ENCODE peak calls at places on chromosomes 4 and X, in four cellular contexts. D is HCT116, Y is suprapubic skin, E is stomach. V is an unnamed sample.
A peak's percentile ranks its signal among the peaks of the same experiment; 100 is the strongest.

GRCh38 chr4:22485751-22486150 is 30.1 kb downstream of the ADGRA3 start:
- DNase-seq in D (no peak), Y (no peak), E (no peak), V (peak; percentile 60)

GRCh38 chrX:150569155-150569477 is 695 bp downstream of the MTM1 start:
- DNase-seq in D (no peak), Y (no peak), E (peak; percentile 34), V (no peak)

GRCh38 chr4:166941629-166942028 is 292.7 kb downstream of the SPOCK3 start:
- DNase-seq in D (peak; percentile 1), Y (no peak), E (no peak), V (no peak)

GRCh38 chrX:19156223-19156622 is 34.0 kb upstream of the ADGRG2 start:
- DNase-seq in D (no peak), Y (no peak), E (no peak), V (no peak)

GRCh38 chr4:8939887-8940742 is 68.5 kb upstream of the HMX1 start:
- DNase-seq in D (no peak), Y (no peak), E (no peak), V (peak; percentile 86)

GRCh38 chr4:13599159-13599558 is 28.4 kb downstream of the BOD1L1 start:
- DNase-seq in D (no peak), Y (no peak), E (no peak), V (no peak)

GRCh38 chrX:16188687-16189086 is 21.4 kb downstream of the MAGEB17 start:
- DNase-seq in D (no peak), Y (no peak), E (no peak), V (no peak)

GRCh38 chr4:62709618-62710252 is 1509.6 kb downstream of the ADGRL3 start:
- DNase-seq in D (no peak), Y (no peak), E (no peak), V (no peak)

GRCh38 chrX:132728296-132728695 is 230.1 kb downstream of the HS6ST2 start:
- DNase-seq in D (no peak), Y (no peak), E (no peak), V (no peak)

GRCh38 chr4:138953962-138954371 is 61.6 kb upstream of the NOCT start:
- DNase-seq in D (no peak), Y (peak; percentile 68), E (no peak), V (no peak)

GRCh38 chrX:16144420-16144819 is 21.1 kb downstream of the GRPR start:
- DNase-seq in D (no peak), Y (no peak), E (no peak), V (no peak)

GRCh38 chrX:81316163-81316562 is 114.3 kb downstream of the SH3BGRL start:
- DNase-seq in D (no peak), Y (no peak), E (no peak), V (no peak)

GRCh38 chr4:80173387-80173786 is 23.9 kb upstream of the PRDM8 start:
- DNase-seq in D (no peak), Y (no peak), E (no peak), V (no peak)

GRCh38 chr4:159855731-159856130 is 752.9 kb downstream of the RAPGEF2 start:
- DNase-seq in D (no peak), Y (no peak), E (no peak), V (no peak)

GRCh38 chrX:18574591-18574990 is 97.3 kb downstream of the RS1 start:
- DNase-seq in D (no peak), Y (no peak), E (no peak), V (no peak)

GRCh38 chr4:108830509-108831244 is 67.8 kb upstream of the ETNPPL start:
- DNase-seq in D (no peak), Y (no peak), E (peak; percentile 61), V (no peak)

GRCh38 chr4:133839326-133839725 is 362.3 kb downstream of the PABPC4L start:
- DNase-seq in D (no peak), Y (no peak), E (no peak), V (no peak)

GRCh38 chr4:130214268-130214667 is 1118.3 kb downstream of the C4orf33 start:
- DNase-seq in D (no peak), Y (no peak), E (no peak), V (no peak)

GRCh38 chrX:39261446-39262147 is 460.3 kb downstream of the MID1IP1 start:
- DNase-seq in D (peak; percentile 8), Y (no peak), E (no peak), V (no peak)

GRCh38 chrX:123923211-123923610 is 38.3 kb upstream of the STAG2 start:
- DNase-seq in D (no peak), Y (no peak), E (no peak), V (no peak)

GRCh38 chrX:36721990-36722389 is 286.2 kb upstream of the FAM47C start:
- DNase-seq in D (no peak), Y (no peak), E (no peak), V (no peak)

GRCh38 chr4:168794092-168794707 is 215.9 kb downstream of the CBR4 start:
- DNase-seq in D (no peak), Y (no peak), E (no peak), V (no peak)

GRCh38 chr4:26062221-26062620 is 148.2 kb downstream of the SMIM20 start:
- DNase-seq in D (no peak), Y (no peak), E (no peak), V (no peak)

GRCh38 chrX:13167444-13168207 is 123.2 kb upstream of the FAM9C start:
- DNase-seq in D (no peak), Y (no peak), E (no peak), V (no peak)

GRCh38 chrX:111102636-111103035 is 6.6 kb downstream of the PAK3 start:
- DNase-seq in D (no peak), Y (no peak), E (no peak), V (no peak)

GRCh38 chr4:14117575-14118228 is 490.2 kb upstream of the BOD1L1 start:
- DNase-seq in D (no peak), Y (no peak), E (no peak), V (no peak)

GRCh38 chr4:74161676-74162450 is 3.9 kb downstream of the MTHFD2L start:
- DNase-seq in D (no peak), Y (no peak), E (no peak), V (no peak)

GRCh38 chrX:50579955-50580354 is 109.3 kb upstream of the DGKK start:
- DNase-seq in D (peak; percentile 59), Y (no peak), E (peak; percentile 34), V (no peak)

GRCh38 chrX:16882188-16882587 is 12.0 kb upstream of the RBBP7 start:
- DNase-seq in D (no peak), Y (no peak), E (peak; percentile 51), V (no peak)

GRCh38 chrX:9282325-9282724 is 182.5 kb upstream of the TBL1X start:
- DNase-seq in D (no peak), Y (no peak), E (no peak), V (no peak)

GRCh38 chr4:24805036-24805435 is 9.7 kb downstream of the SOD3 start:
- DNase-seq in D (no peak), Y (no peak), E (peak; percentile 53), V (peak; percentile 84)

GRCh38 chr4:161952382-161952781 is 211.4 kb downstream of the FSTL5 start:
- DNase-seq in D (no peak), Y (no peak), E (no peak), V (no peak)

GRCh38 chr4:87220094-87220831 is at the start of gene KLHL8:
- DNase-seq in D (peak; percentile 49), Y (peak; percentile 88), E (peak; percentile 86), V (peak; percentile 94)

GRCh38 chr4:173177232-173177631 is 8.6 kb downstream of the GALNT7 start:
- DNase-seq in D (no peak), Y (no peak), E (no peak), V (no peak)

GRCh38 chr4:173171987-173172386 is 3.4 kb downstream of the GALNT7 start:
- DNase-seq in D (no peak), Y (no peak), E (no peak), V (no peak)

GRCh38 chr4:173178144-173178543 is 9.5 kb downstream of the GALNT7 start:
- DNase-seq in D (no peak), Y (no peak), E (no peak), V (no peak)

GRCh38 chr4:173174184-173175156 is 5.9 kb downstream of the GALNT7 start:
- DNase-seq in D (no peak), Y (no peak), E (no peak), V (no peak)

DNA sequence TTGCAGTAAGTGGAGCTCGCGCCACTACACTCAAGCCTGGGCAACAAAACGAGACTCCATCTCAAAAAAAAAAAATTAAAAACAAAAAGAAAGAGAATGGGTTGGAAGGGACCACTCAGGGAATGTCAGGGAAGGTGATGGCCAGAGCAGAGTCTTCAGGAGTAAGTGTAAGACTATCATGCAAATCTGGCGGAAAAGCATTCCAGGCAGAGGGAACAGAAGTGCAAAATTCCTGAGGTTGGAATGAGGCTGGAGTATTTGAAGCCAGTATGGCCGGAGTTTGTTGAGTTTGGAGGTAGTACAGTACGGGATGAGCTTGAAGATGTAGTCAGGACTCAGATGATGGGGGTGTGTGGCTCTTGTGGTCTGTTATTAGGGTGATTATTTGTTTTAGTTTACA is 7.4 kb downstream of the GALNT7 start:
- DNase-seq in D (no peak), Y (no peak), E (no peak), V (no peak)
- H3K27ac ChIP-seq in D (no peak overlapping the region), Y (no peak overlapping the region), E (no peak overlapping the region), V (no peak overlapping the region)

GRCh38 chr4:158211288-158211687 is 1.0 kb downstream of the TMEM144 start:
- DNase-seq in D (no peak), Y (no peak), E (peak; percentile 28), V (no peak)
- H3K27ac ChIP-seq in D (peak overlapping the region; percentile 55), Y (no peak overlapping the region), E (peak overlapping the region; percentile 89), V (no peak overlapping the region)

DNA sequence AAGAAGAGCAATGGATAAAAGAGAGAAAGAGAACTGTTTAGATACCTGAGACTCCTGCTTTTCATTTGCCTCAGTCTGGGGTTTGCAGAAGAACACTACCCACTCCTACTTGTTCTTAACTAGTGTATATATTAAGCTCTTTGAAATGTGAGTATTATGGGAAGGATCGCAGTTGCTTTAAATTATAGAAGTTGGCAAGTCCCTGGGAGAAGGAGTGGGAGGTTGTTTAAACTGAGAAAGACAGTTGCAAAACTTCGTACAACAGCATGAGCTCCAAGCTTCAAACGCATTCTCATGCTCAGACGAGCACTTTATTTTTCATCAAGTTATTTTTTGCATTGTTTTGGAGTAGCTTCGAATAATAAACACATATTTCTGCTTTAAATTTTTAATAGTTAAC is 88.1 kb upstream of the C1QTNF7 start:
- DNase-seq in D (no peak), Y (no peak), E (no peak), V (no peak)
- H3K27ac ChIP-seq in D (no peak overlapping the region), Y (peak overlapping the region; percentile 25), E (no peak overlapping the region), V (peak overlapping the region; percentile 52)

DNA sequence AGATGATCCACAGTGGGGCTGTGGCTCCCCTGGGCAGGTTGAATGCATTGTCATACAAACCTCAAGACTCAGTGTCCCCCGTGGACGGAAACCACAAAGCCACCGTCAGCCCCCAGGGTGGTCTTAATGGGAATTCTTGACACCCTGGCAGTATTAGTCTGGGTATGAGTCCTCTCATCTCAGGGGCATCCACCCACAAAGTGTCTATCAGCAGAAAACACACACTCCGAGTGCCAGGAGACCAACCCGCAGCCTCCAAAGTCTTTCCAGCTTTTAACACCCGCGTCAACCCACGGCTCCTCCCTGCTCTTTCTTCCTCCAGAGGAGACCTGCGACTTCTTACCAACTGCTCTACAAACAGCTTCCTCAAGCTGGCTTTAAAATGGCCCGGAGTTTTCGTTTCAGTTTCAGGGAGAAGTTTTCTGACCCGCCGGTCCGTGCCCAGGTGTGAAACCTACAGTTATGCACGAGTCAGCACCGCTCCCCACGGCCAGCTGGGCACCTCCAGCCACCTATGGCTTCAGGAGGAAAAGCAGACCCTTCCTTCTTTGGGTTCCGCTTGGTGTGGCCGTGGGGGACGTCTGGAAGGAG is 14.4 kb upstream of the ASMTL start:
- DNase-seq in D (no peak), Y (no peak), E (peak; percentile 38), V (peak; percentile 86)
- H3K27ac ChIP-seq in D (no peak overlapping the region), Y (no peak overlapping the region), E (peak overlapping the region; percentile 40), V (no peak overlapping the region)

GRCh38 chrX:69088171-69088938 is 76.9 kb downstream of the PJA1 start:
- DNase-seq in D (no peak), Y (no peak), E (no peak), V (no peak)
- H3K27ac ChIP-seq in D (no peak overlapping the region), Y (no peak overlapping the region), E (no peak overlapping the region), V (no peak overlapping the region)

V was measured in esophagus muscularis mucosa.